ENCODE peak calls at places on chromosome 3, in nine cellular contexts. Q is stimulated activated CD4-positive, alpha-beta T cell treated with anti-CD3 and anti-CD28 coated beads, Interleukin-2, amount 100 ng/mL, for 24 hours; R is NCI-H524 treated with DMSO at 0.1 percent for 48 hours; T is CD8-positive, alpha-beta T cell; L is NCI-H1105; H is adrenal gland; K is GM12864; U is IMR-90; B is stimulated activated CD8-positive, alpha-beta memory T cell treated with anti-CD3 and anti-CD28 coated beads, Interleukin-15, amount 100 ng/mL, for 1 hour. M is an unnamed sample.

GRCh38 chr3:150975992-150976368 is 3.5 kb upstream of the CLRN1 start:
- DNase-seq in Q (peak), R (no peak), T (no peak), L (no peak), H (no peak), K (no peak), U (no peak), B (no peak), M (no peak)

GRCh38 chr3:127141921-127142730 is 50.8 kb upstream of the PRR23E start:
- DNase-seq in Q (no peak), R (no peak), T (no peak), L (peak), H (peak), K (no peak), U (no peak), B (no peak), M (no peak)

GRCh38 chr3:46812237-46812791 is 50.9 kb downstream of the MYL3 start:
- DNase-seq in Q (peak), R (no peak), T (peak), L (peak), H (peak), K (no peak), U (peak), B (peak), M (peak)

GRCh38 chr3:64815195-64815627 is 127.4 kb upstream of the ADAMTS9 start:
- DNase-seq in Q (no peak), R (no peak), T (no peak), L (no peak), H (no peak), K (no peak), U (peak), B (no peak), M (no peak)

GRCh38 chr3:8164145-8164544 is 337.5 kb upstream of the LMCD1 start:
- DNase-seq in Q (no peak), R (no peak), T (no peak), L (no peak), H (no peak), K (no peak), U (no peak), B (no peak), M (no peak)

GRCh38 chr3:135752851-135753250 is 212.7 kb upstream of the PPP2R3A start:
- DNase-seq in Q (no peak), R (no peak), T (no peak), L (no peak), H (no peak), K (no peak), U (no peak), B (no peak), M (no peak)

GRCh38 chr3:40504636-40505430 is 1.0 kb upstream of the ZNF620 start:
- DNase-seq in Q (no peak), R (no peak), T (no peak), L (no peak), H (peak), K (no peak), U (peak), B (no peak), M (peak)

GRCh38 chr3:127304121-127304744 is 16.4 kb upstream of the PRR20G start:
- DNase-seq in Q (no peak), R (peak), T (no peak), L (peak), H (no peak), K (no peak), U (no peak), B (no peak), M (no peak)

GRCh38 chr3:40086890-40087884 is 222.3 kb upstream of the EIF1B start:
- DNase-seq in Q (no peak), R (no peak), T (no peak), L (no peak), H (no peak), K (no peak), U (no peak), B (no peak), M (no peak)

GRCh38 chr3:144390786-144391185 is 419.2 kb downstream of the DIPK2A start:
- DNase-seq in Q (no peak), R (no peak), T (no peak), L (no peak), H (no peak), K (no peak), U (no peak), B (no peak), M (no peak)

GRCh38 chr3:106281231-106281630 is 412.4 kb upstream of the CBLB start:
- DNase-seq in Q (no peak), R (peak), T (no peak), L (no peak), H (no peak), K (no peak), U (peak), B (no peak), M (no peak)

GRCh38 chr3:159229161-159229560 is 427.3 kb downstream of the MFSD1 start:
- DNase-seq in Q (no peak), R (no peak), T (no peak), L (no peak), H (no peak), K (no peak), U (no peak), B (no peak), M (no peak)

GRCh38 chr3:155390361-155390760 is 96.9 kb upstream of the STRIT1 start:
- DNase-seq in Q (no peak), R (no peak), T (no peak), L (no peak), H (no peak), K (no peak), U (no peak), B (no peak), M (no peak)

GRCh38 chr3:25604107-25604805 is 60.5 kb downstream of the TOP2B start:
- DNase-seq in Q (no peak), R (no peak), T (no peak), L (no peak), H (no peak), K (no peak), U (peak), B (no peak), M (no peak)

GRCh38 chr3:48022178-48022577 is 6.0 kb upstream of the MAP4 start:
- DNase-seq in Q (no peak), R (no peak), T (no peak), L (no peak), H (no peak), K (no peak), U (no peak), B (no peak), M (no peak)

GRCh38 chr3:52245322-52246263 is at the start of gene PPM1M:
- DNase-seq in Q (peak), R (no peak), T (peak), L (no peak), H (peak), K (no peak), U (peak), B (no peak), M (peak)

GRCh38 chr3:9351709-9352126 is 11.1 kb upstream of the THUMPD3 start:
- DNase-seq in Q (no peak), R (no peak), T (no peak), L (no peak), H (no peak), K (no peak), U (no peak), B (no peak), M (no peak)

GRCh38 chr3:57803647-57804081 is 47.6 kb downstream of the SLMAP start:
- DNase-seq in Q (no peak), R (no peak), T (no peak), L (no peak), H (peak), K (no peak), U (peak), B (no peak), M (no peak)

GRCh38 chr3:47813551-47814177 is 10.7 kb downstream of the DHX30 start:
- DNase-seq in Q (no peak), R (no peak), T (no peak), L (no peak), H (no peak), K (no peak), U (no peak), B (no peak), M (no peak)